ENCODE peak calls at places on chromosomes 1 and 21, in four cellular contexts. G is IMR-90, S is H1, M is esophagus muscularis mucosa. V is an unnamed sample. For H3K4me1, the result is how much of the 10 kb centered on the place peaks cover.

GRCh38 chr1:202618387-202619022 is 91.7 kb downstream of the SYT2 start:
- DNase-seq in G (peak), S (no peak), M (no peak), V (no peak)

GRCh38 chr1:40394456-40395172 is 21.1 kb downstream of the SMAP2 start:
- DNase-seq in G (peak), S (no peak), M (no peak), V (no peak)

GRCh38 chr1:224696891-224697765 is 81.0 kb downstream of the CNIH3 start:
- DNase-seq in G (peak), S (no peak), M (no peak), V (no peak)

GRCh38 chr1:228101994-228102790 is 933 bp downstream of the C1orf35 start:
- DNase-seq in G (no peak), S (no peak), M (no peak), V (no peak)

GRCh38 chr1:39395357-39395831 is 96.0 kb upstream of the BMP8A start:
- DNase-seq in G (peak), S (no peak), M (no peak), V (no peak)

GRCh38 chr1:219302697-219303096 is 129.0 kb downstream of the LYPLAL1 start:
- DNase-seq in G (peak), S (no peak), M (no peak), V (no peak)

GRCh38 chr1:6298940-6299465 is 38.1 kb upstream of the GPR153 start:
- DNase-seq in G (no peak), S (no peak), M (no peak), V (no peak)

GRCh38 chr21:34582506-34583150 is 32.3 kb downstream of the RCAN1 start:
- DNase-seq in G (peak), S (no peak), M (no peak), V (peak)

GRCh38 chr1:48109390-48110009 is 112.3 kb upstream of the TRABD2B start:
- DNase-seq in G (peak), S (no peak), M (no peak), V (no peak)

GRCh38 chr1:213852107-213852506 is 135.7 kb upstream of the PROX1 start:
- DNase-seq in G (no peak), S (no peak), M (no peak), V (no peak)

GRCh38 chr1:25615563-25616079 is 970 bp upstream of the MAN1C1 start:
- DNase-seq in G (no peak), S (no peak), M (no peak), V (no peak)

GRCh38 chr1:181117648-181118449 is 29.3 kb downstream of the IER5 start:
- DNase-seq in G (peak), S (no peak), M (no peak), V (no peak)

GRCh38 chr1:62800825-62801306 is 16.9 kb downstream of the ATG4C start:
- DNase-seq in G (peak), S (no peak), M (no peak), V (no peak)

GRCh38 chr1:50416553-50417453 is 6.4 kb downstream of the DMRTA2 start:
- DNase-seq in G (no peak), S (no peak), M (no peak), V (no peak)

GRCh38 chr1:220521755-220522154 is 6.2 kb upstream of the MARK1 start:
- DNase-seq in G (no peak), S (no peak), M (no peak), V (no peak)

GRCh38 chr1:61752921-61753389 is 10.7 kb downstream of the PATJ start:
- DNase-seq in G (no peak), S (no peak), M (no peak), V (no peak)

GRCh38 chr1:29471487-29472313 is 235.4 kb downstream of the PTPRU start:
- DNase-seq in G (no peak), S (no peak), M (no peak), V (no peak)

GRCh38 chr21:35198004-35198403 is 148.9 kb upstream of the RUNX1 start:
- DNase-seq in G (peak), S (no peak), M (no peak), V (no peak)

GRCh38 chr1:28028873-28029654 is 59.3 kb downstream of the EYA3 start:
- DNase-seq in G (peak), S (no peak), M (no peak), V (no peak)

GRCh38 chr1:181504294-181505115 is 21.2 kb downstream of the CACNA1E start:
- DNase-seq in G (peak), S (peak), M (no peak), V (no peak)

GRCh38 chr1:57550092-57550491 is 126.2 kb upstream of the DAB1 start:
- DNase-seq in G (no peak), S (no peak), M (no peak), V (no peak)

GRCh38 chr21:36691539-36692124 is 7.3 kb upstream of the SIM2 start:
- DNase-seq in G (peak), S (no peak), M (no peak), V (no peak)

GRCh38 chr1:225962440-225962975 is 21.5 kb upstream of the LEFTY2 start:
- DNase-seq in G (no peak), S (no peak), M (no peak), V (no peak)

GRCh38 chr1:116760487-116760886 is 6.3 kb downstream of the CD2 start:
- DNase-seq in G (no peak), S (no peak), M (no peak), V (no peak)

GRCh38 chr1:181086926-181087325 is 1.6 kb upstream of the IER5 start:
- DNase-seq in G (peak), S (no peak), M (no peak), V (no peak)

GRCh38 chr1:11157867-11158266 is 31.3 kb upstream of the ANGPTL7 start:
- DNase-seq in G (peak), S (no peak), M (no peak), V (no peak)

GRCh38 chr1:88873737-88874374 is 17.5 kb downstream of the GTF2B start:
- DNase-seq in G (peak), S (no peak), M (no peak), V (no peak)

GRCh38 chr1:147626304-147626703 is 44.0 kb downstream of the ACP6 start:
- DNase-seq in G (no peak), S (no peak), M (no peak), V (no peak)

GRCh38 chr1:41726899-41727748 is 191.6 kb downstream of the HIVEP3 start:
- DNase-seq in G (no peak), S (no peak), M (no peak), V (peak)
- TF ChIP-seq POLR2A in G (no peak), S (no peak), M (no peak), V (no peak)

DNA sequence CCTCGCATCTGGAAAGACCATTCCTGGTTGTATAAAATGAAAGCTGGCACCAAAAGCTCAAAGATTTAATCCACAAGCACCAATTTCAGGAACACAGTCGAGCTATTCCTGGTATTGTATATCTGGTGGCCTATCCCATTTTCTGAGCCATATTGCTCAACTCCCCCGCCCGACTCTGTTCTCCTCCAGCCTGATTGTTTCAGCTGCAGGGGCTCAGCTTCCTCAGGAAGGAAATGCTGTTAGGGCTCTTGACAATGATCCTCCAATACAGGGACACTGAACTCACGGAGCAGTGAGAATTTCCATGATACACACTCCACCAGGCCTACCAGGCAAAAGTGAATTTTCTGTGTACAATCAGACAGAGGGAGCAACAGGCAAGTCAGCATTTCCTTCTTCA is 16.9 kb upstream of the TDRD10 start:
- DNase-seq in G (no peak), S (no peak), M (no peak), V (peak)
- H3K27ac ChIP-seq in G (no peak), S (no peak), M (peak), V (peak)

GRCh38 chr1:240232548-240232947 is 140.9 kb downstream of the FMN2 start:
- DNase-seq in G (peak), S (no peak), M (no peak), V (no peak)
- H3K4me1 ChIP-seq in G (under half), S (under half), M (under half), V (under half)

GRCh38 chr1:15765495-15766194 is 7.0 kb downstream of the FBLIM1 start:
- DNase-seq in G (peak), S (no peak), M (no peak), V (no peak)
- TF ChIP-seq POLR2A in G (no peak), S (no peak), M (no peak), V (no peak)

GRCh38 chr21:32474179-32475059 is 61.9 kb downstream of the EVA1C start:
- DNase-seq in G (no peak), S (no peak), M (no peak), V (no peak)
- H3K27ac ChIP-seq in G (no peak), S (no peak), M (peak), V (no peak)